ENCODE peak calls at places on chromosomes 12 and 14, in five cellular contexts. K, J, M, V and Q are unnamed samples.

GRCh38 chr14:87955501-87955900 is 37.5 kb downstream of the GALC start:
- DNase-seq in K (no peak), J (no peak), M (no peak), V (no peak), Q (no peak)

GRCh38 chr14:24071144-24071697 is at the start of gene CPNE6:
- DNase-seq in K (no peak), J (peak), M (no peak), V (no peak), Q (no peak)

GRCh38 chr12:109951136-109951535 is 45.0 kb downstream of the GIT2 start:
- DNase-seq in K (no peak), J (no peak), M (no peak), V (no peak), Q (no peak)

GRCh38 chr12:10554228-10554970 is 48.7 kb downstream of the EIF2S3B start:
- DNase-seq in K (no peak), J (no peak), M (no peak), V (no peak), Q (no peak)

GRCh38 chr12:132365226-132365625 is 35.8 kb upstream of the GALNT9 start:
- DNase-seq in K (no peak), J (no peak), M (no peak), V (no peak), Q (no peak)

GRCh38 chr14:22888662-22889061 is 5.6 kb downstream of the REM2 start:
- DNase-seq in K (no peak), J (no peak), M (no peak), V (no peak), Q (no peak)

GRCh38 chr12:17971850-17972249 is 118.1 kb downstream of the RERGL start:
- DNase-seq in K (no peak), J (no peak), M (no peak), V (no peak), Q (no peak)

GRCh38 chr12:119158004-119158776 is 20.5 kb upstream of the HSPB8 start:
- DNase-seq in K (no peak), J (no peak), M (no peak), V (no peak), Q (no peak)

GRCh38 chr12:122963928-122964240 is 2.4 kb downstream of the ABCB9 start:
- DNase-seq in K (no peak), J (no peak), M (no peak), V (no peak), Q (no peak)

GRCh38 chr12:53006810-53007742 is 820 bp downstream of the EIF4B start:
- DNase-seq in K (peak), J (peak), M (peak), V (no peak), Q (no peak)

GRCh38 chr14:96260341-96260821 is 4.4 kb downstream of the BDKRB1 start:
- DNase-seq in K (no peak), J (no peak), M (no peak), V (no peak), Q (no peak)

GRCh38 chr14:23321572-23322547 is 603 bp downstream of the PABPN1 start:
- DNase-seq in K (peak), J (peak), M (peak), V (no peak), Q (no peak)

GRCh38 chr12:40228727-40229126 is 3.9 kb downstream of the LRRK2 start:
- DNase-seq in K (no peak), J (no peak), M (no peak), V (no peak), Q (no peak)

GRCh38 chr14:89977668-89978067 is 21.9 kb downstream of the TDP1 start:
- DNase-seq in K (no peak), J (no peak), M (no peak), V (no peak), Q (no peak)

GRCh38 chr14:49593016-49593415 is 5.7 kb upstream of the LRR1 start:
- DNase-seq in K (no peak), J (no peak), M (no peak), V (no peak), Q (no peak)

GRCh38 chr12:109762673-109763191 is 49.1 kb downstream of the FAM222A start:
- DNase-seq in K (no peak), J (no peak), M (no peak), V (no peak), Q (no peak)

GRCh38 chr14:50560929-50561280 is 960 bp downstream of the ATL1 start:
- DNase-seq in K (peak), J (peak), M (peak), V (no peak), Q (no peak)

GRCh38 chr14:99133563-99134332 is 138.2 kb downstream of the BCL11B start:
- DNase-seq in K (no peak), J (no peak), M (peak), V (no peak), Q (no peak)

GRCh38 chr12:79555006-79555925 is 135.5 kb downstream of the PAWR start:
- DNase-seq in K (no peak), J (no peak), M (no peak), V (no peak), Q (no peak)

GRCh38 chr14:25237845-25238244 is 187.9 kb upstream of the STXBP6 start:
- DNase-seq in K (no peak), J (peak), M (peak), V (no peak), Q (no peak)

GRCh38 chr14:106343636-106344035 is 817.3 kb downstream of the TMEM121 start:
- DNase-seq in K (no peak), J (no peak), M (no peak), V (no peak), Q (no peak)

GRCh38 chr12:612293-612692 is 51.0 kb downstream of the NINJ2 start:
- DNase-seq in K (no peak), J (no peak), M (no peak), V (no peak), Q (no peak)

GRCh38 chr12:121144416-121144914 is 11.8 kb downstream of the P2RX7 start:
- DNase-seq in K (no peak), J (no peak), M (no peak), V (no peak), Q (no peak)

GRCh38 chr14:50001999-50002925 is 109.4 kb downstream of the ARF6 start:
- DNase-seq in K (peak), J (peak), M (no peak), V (no peak), Q (no peak)

GRCh38 chr12:25811656-25812126 is 146.8 kb upstream of the RASSF8 start:
- DNase-seq in K (no peak), J (no peak), M (no peak), V (no peak), Q (no peak)

GRCh38 chr12:27608890-27609289 is 84.9 kb downstream of the PPFIBP1 start:
- DNase-seq in K (no peak), J (no peak), M (no peak), V (no peak), Q (no peak)

GRCh38 chr14:35534130-35534883 is at the start of gene INSM2:
- DNase-seq in K (no peak), J (peak), M (peak), V (no peak), Q (peak)

GRCh38 chr12:43416981-43417380 is 135.0 kb downstream of the ADAMTS20 start:
- DNase-seq in K (no peak), J (no peak), M (no peak), V (no peak), Q (no peak)